ENCODE peak calls at places on chromosomes 11 and 22, in four cellular contexts. W, J, F and X are unnamed samples.

GRCh38 chr11:8259316-8259995 is 4.2 kb downstream of the LMO1 start:
- DNase-seq in W (no peak), F (no peak), J (no peak), X (peak; percentile 46)

GRCh38 chr11:26960265-26960664 is 33.6 kb upstream of the FIBIN start:
- DNase-seq in J (no peak), W (no peak), F (no peak), X (no peak)

GRCh38 chr11:13924801-13925327 is 37.7 kb upstream of the SPON1 start:
- DNase-seq in W (no peak), J (no peak), F (no peak), X (no peak)

GRCh38 chr11:10294289-10294953 is 402 bp upstream of the SBF2 start:
- DNase-seq in J (peak; percentile 11), F (peak; percentile 61), W (peak; percentile 86), X (peak; percentile 85)

GRCh38 chr11:73942030-73942429 is 8.8 kb upstream of the DNAJB13 start:
- DNase-seq in F (no peak), W (no peak), J (no peak), X (no peak)

GRCh38 chr11:27241316-27242122 is 121.5 kb downstream of the CCDC34 start:
- DNase-seq in W (peak; percentile 53), F (no peak), J (peak; percentile 16), X (no peak)

GRCh38 chr11:125167954-125168821 is 3.6 kb downstream of the PKNOX2 start:
- DNase-seq in W (peak; percentile 86), F (no peak), J (no peak), X (no peak)

GRCh38 chr11:23789938-23790371 is 706.9 kb upstream of the LUZP2 start:
- DNase-seq in F (peak; percentile 68), J (no peak), W (peak; percentile 85), X (no peak)

GRCh38 chr11:111797145-111797581 is 31.0 kb upstream of the PPP2R1B start:
- DNase-seq in W (no peak), F (peak; percentile 74), J (no peak), X (no peak)

GRCh38 chr11:72228229-72228843 is 3.8 kb downstream of the INPPL1 start:
- DNase-seq in J (no peak), W (no peak), F (no peak), X (peak; percentile 73)

GRCh38 chr22:27825174-27825573 is 23.6 kb upstream of the MN1 start:
- DNase-seq in W (no peak), J (no peak), F (no peak), X (no peak)

GRCh38 chr11:69938206-69938605 is 119.0 kb upstream of the FGF3 start:
- DNase-seq in J (no peak), W (no peak), F (no peak), X (peak; percentile 15)

GRCh38 chr11:78253797-78254196 is 65.1 kb downstream of the USP35 start:
- DNase-seq in J (no peak), F (no peak), W (no peak), X (no peak)

GRCh38 chr11:85712953-85713352 is 27.0 kb upstream of the CCDC89 start:
- DNase-seq in J (no peak), F (no peak), W (no peak), X (no peak)

GRCh38 chr11:64100345-64100744 is 64.6 kb downstream of the FLRT1 start:
- DNase-seq in W (no peak), F (no peak), J (peak; percentile 65), X (no peak)

GRCh38 chr11:59011672-59012071 is 72.4 kb downstream of the GLYATL1 start:
- DNase-seq in J (no peak), W (no peak), F (no peak), X (no peak)

GRCh38 chr11:2807276-2807681 is 78.3 kb downstream of the CDKN1C start:
- DNase-seq in F (peak; percentile 75), W (no peak), J (no peak), X (peak; percentile 92)

GRCh38 chr11:93570759-93571413 is 27.7 kb upstream of the SMCO4 start:
- DNase-seq in F (peak; percentile 65), J (no peak), W (peak; percentile 42), X (no peak)

GRCh38 chr11:123164732-123165450 is 30.2 kb downstream of the CLMP start:
- DNase-seq in J (no peak), F (no peak), W (peak; percentile 50), X (no peak)

GRCh38 chr22:31742115-31742514 is 7.8 kb downstream of the PRR14L start:
- DNase-seq in J (no peak), W (no peak), F (no peak), X (no peak)

GRCh38 chr11:124886978-124887666 is 10.5 kb downstream of the ROBO4 start:
- DNase-seq in W (no peak), F (no peak), J (no peak), X (no peak)

GRCh38 chr11:63586451-63587166 is 23.4 kb upstream of the PLAAT2 start:
- DNase-seq in F (no peak), J (no peak), W (no peak), X (no peak)

GRCh38 chr11:98194611-98195010 is 826.1 kb upstream of the CNTN5 start:
- DNase-seq in W (no peak), F (no peak), J (no peak), X (no peak)

GRCh38 chr11:70537576-70538571 is 139.5 kb downstream of the CTTN start:
- DNase-seq in J (no peak), W (no peak), F (no peak), X (peak; percentile 57)

GRCh38 chr22:37657590-37658132 is 862 bp upstream of the PDXP start:
- DNase-seq in F (no peak), J (peak; percentile 40), W (no peak), X (no peak)

GRCh38 chr11:47052165-47052564 is 115.6 kb downstream of the CSTPP1 start:
- DNase-seq in W (no peak), J (no peak), F (no peak), X (no peak)

GRCh38 chr11:48001438-48002021 is 21.2 kb downstream of the PTPRJ start:
- DNase-seq in J (no peak), W (peak; percentile 81), F (no peak), X (no peak)

GRCh38 chr11:35174666-35175065 is 35.7 kb downstream of the CD44 start:
- DNase-seq in J (no peak), F (no peak), W (peak; percentile 90), X (no peak)

GRCh38 chr22:35697142-35697541 is 20.5 kb upstream of the APOL5 start:
- DNase-seq in F (no peak), W (no peak), J (no peak), X (no peak)

GRCh38 chr11:76606102-76606793 is 64.3 kb downstream of the LRRC32 start:
- DNase-seq in J (no peak), F (peak; percentile 41), W (no peak), X (peak; percentile 79)

GRCh38 chr11:12842933-12843636 is 166.0 kb upstream of the RASSF10 start:
- DNase-seq in F (peak; percentile 60), J (peak; percentile 75), W (peak; percentile 61), X (no peak)

GRCh38 chr11:120710354-120711187 is 199.0 kb downstream of the GRIK4 start:
- DNase-seq in W (peak; percentile 94), F (peak; percentile 31), J (no peak), X (peak; percentile 90)

GRCh38 chr11:11532574-11532973 is 89.2 kb downstream of the GALNT18 start:
- DNase-seq in W (no peak), J (no peak), F (no peak), X (no peak)

GRCh38 chr11:11977206-11977938 is 31.1 kb downstream of the DKK3 start:
- DNase-seq in J (no peak), F (no peak), W (peak; percentile 93), X (peak; percentile 83)

GRCh38 chr11:63907808-63908530 is 9.0 kb downstream of the RCOR2 start:
- DNase-seq in W (no peak), J (peak; percentile 13), F (no peak), X (no peak)

GRCh38 chr11:18669211-18669593 is 29.4 kb upstream of the TMEM86A start:
- DNase-seq in F (no peak), J (no peak), W (no peak), X (no peak)

DNA sequence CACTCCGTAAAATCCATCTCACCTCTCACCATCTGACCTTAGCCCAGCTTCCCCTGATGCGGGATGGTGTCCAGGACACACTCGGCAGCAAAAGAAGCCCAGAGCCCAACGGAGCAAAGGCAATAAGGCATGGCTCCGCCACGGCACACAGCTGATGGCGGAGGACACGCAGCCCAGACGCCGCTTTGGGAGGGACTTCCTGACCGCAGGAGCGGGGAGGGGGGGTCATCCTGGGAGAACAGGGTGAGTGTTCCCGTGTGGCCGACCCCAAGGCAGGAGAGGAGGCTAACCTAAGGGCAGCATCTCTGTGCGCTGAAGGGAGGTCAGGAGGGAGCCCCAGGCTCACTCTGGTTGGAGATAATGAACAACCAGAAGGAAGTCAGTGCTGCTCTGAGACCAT is 71.3 kb downstream of the TRMU start:
- DNase-seq in F (no peak), J (no peak), W (no peak), X (peak; percentile 72)
- H3K27ac ChIP-seq in F (no peak overlapping the region), J (no peak overlapping the region), W (no peak overlapping the region), X (no peak overlapping the region)

DNA sequence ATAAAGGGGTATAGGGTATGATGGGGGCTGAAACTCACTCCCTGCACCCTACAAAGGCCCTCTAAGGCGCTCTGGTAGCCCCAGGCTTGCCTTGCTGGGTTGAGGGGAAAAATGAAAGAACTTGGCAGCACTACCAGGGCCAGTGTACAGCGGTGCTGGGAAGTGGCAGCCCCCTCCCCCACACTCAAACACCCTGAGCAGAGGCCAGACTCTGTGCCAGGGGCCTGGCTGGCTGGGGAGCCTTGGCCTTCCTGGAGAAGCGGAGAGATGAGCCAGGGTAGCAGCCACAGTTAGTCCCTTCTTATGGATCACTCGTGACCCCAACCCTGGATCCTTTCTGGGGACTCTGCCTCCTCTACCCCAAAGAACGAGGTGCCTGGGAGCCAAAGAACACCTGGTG is 2.7 kb downstream of the TMEM134 start:
- DNase-seq in W (no peak), J (no peak), F (no peak), X (no peak)
- H3K4me1 ChIP-seq in W (peaks cover 32% of the 10 kb centered on the region), J (peaks cover 20% of the 10 kb centered on the region), F (peaks cover 18% of the 10 kb centered on the region), X (peaks cover 12% of the 10 kb centered on the region)

GRCh38 chr11:134639586-134640330 is 227.7 kb upstream of the B3GAT1 start:
- DNase-seq in W (no peak), F (peak; percentile 68), J (no peak), X (no peak)
- H3K9ac ChIP-seq in W (no peak overlapping the region), F (no peak overlapping the region), J (no peak overlapping the region), X (no peak overlapping the region)

DNA sequence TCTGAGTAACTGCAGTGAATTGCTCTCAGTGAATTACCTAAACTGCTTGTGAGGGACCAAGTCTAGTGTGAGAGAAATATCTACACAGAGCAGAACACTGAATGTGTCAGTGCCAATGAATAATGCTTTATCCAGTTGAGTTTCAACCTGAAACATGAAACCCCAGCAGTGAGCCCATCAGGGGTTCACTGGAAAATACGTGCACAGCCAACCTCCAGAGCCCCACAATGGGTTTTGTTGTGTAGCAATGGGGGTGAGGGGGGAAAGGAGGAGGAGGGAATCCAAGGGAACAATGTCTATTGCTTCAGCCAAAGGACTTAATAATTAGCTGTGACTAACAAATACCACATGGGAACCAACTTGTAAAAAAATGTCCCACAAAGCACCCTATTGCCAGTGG is 99.5 kb downstream of the ARL14EP start:
- DNase-seq in W (no peak), J (no peak), F (no peak), X (no peak)
- H3K27ac ChIP-seq in W (peak overlapping the region; percentile 48), J (no peak overlapping the region), F (peak overlapping the region; percentile 1), X (peak overlapping the region; percentile 81)